ENCODE peak calls at places on chromosomes 5 and 9, in four cellular contexts. H is breast epithelium, M is tibial nerve, W is sigmoid colon. J is an unnamed sample.
A peak's percentile ranks its signal among the peaks of the same experiment; 100 is the strongest.

GRCh38 chr9:104074876-104075275 is 19.2 kb upstream of the SMC2 start:
- DNase-seq in H (no peak), W (no peak), M (no peak), J (no peak)

GRCh38 chr9:101226161-101226560 is 158.6 kb downstream of the BAAT start:
- DNase-seq in W (no peak), M (no peak), H (no peak), J (no peak)

GRCh38 chr9:31908158-31908890 is 476.1 kb upstream of the ACO1 start:
- DNase-seq in H (no peak), W (no peak), M (no peak), J (no peak)

GRCh38 chr5:171250738-171251137 is 58.3 kb upstream of the TLX3 start:
- DNase-seq in H (no peak), W (no peak), M (no peak), J (no peak)

GRCh38 chr5:140054086-140054689 is 11.1 kb upstream of the NRG2 start:
- DNase-seq in W (no peak), M (no peak), H (no peak), J (no peak)

GRCh38 chr9:19116391-19116790 is 10.9 kb downstream of the PLIN2 start:
- DNase-seq in M (no peak), H (no peak), W (no peak), J (no peak)

GRCh38 chr9:111096051-111096450 is 57.8 kb upstream of the LPAR1 start:
- DNase-seq in M (no peak), W (no peak), H (no peak), J (no peak)

GRCh38 chr9:98411981-98412561 is 156.6 kb upstream of the TBC1D2 start:
- DNase-seq in W (no peak), H (no peak), M (no peak), J (no peak)

GRCh38 chr5:169880012-169880673 is 100.2 kb downstream of the INSYN2B start:
- DNase-seq in H (no peak), M (no peak), W (no peak), J (no peak)

GRCh38 chr5:167678457-167678856 is 613.0 kb upstream of the WWC1 start:
- DNase-seq in W (no peak), H (no peak), M (no peak), J (no peak)

GRCh38 chr5:164504141-164504772 is 998.8 kb downstream of the MAT2B start:
- DNase-seq in W (no peak), H (no peak), M (peak; percentile 61), J (no peak)

DNA sequence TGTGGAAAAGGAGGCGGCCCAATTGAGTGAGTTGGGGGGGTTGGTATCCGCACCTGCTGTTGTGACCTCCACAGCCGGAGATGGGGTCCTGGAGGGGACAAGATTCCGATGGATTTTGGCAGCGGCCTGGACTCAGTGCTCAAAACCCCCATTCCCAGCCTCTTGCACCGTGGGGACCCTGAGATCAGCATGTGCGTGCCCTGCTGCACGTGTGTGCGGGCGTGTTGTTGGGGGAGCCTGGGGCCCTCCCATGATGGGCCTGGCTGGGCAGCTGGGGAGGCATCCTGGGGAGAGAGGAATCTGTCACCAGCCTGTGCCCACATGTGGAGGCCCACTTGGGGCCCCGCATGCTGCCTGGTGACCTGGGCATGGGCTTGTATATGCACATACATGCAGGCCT is 14.9 kb downstream of the CNTFR start:
- DNase-seq in W (no peak), M (no peak), H (no peak), J (no peak)
- H3K4me1 ChIP-seq in W (peaks cover 28% of the 10 kb centered on the region), M (peaks cover 11% of the 10 kb centered on the region), H (no peaks in the 10 kb centered on the region), J (peaks cover 13% of the 10 kb centered on the region)

DNA sequence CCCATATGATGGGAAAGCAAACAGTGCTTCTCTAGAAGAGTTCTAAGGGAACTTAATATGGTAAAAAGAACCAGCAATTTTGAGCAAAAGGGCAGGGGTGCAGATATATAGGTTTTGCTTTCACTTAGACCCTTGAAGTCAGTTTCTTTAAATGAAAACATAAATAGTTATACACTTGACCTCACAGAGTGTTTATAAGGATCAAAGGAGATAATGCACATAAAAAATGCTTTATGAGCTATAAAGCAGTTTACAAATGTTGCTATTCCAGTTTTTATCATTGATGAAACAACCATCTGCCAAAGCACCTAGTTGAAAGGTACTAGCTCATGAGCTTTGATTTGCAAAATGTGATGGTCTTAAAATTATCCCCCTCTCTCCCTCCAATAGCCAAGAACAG is 45.7 kb downstream of the ITGA2 start:
- DNase-seq in H (no peak), M (no peak), W (no peak), J (no peak)
- H3K4me1 ChIP-seq in H (peaks cover 14% of the 10 kb centered on the region), M (peaks cover 15% of the 10 kb centered on the region), W (peaks cover 38% of the 10 kb centered on the region), J (peaks cover 10% of the 10 kb centered on the region)

DNA sequence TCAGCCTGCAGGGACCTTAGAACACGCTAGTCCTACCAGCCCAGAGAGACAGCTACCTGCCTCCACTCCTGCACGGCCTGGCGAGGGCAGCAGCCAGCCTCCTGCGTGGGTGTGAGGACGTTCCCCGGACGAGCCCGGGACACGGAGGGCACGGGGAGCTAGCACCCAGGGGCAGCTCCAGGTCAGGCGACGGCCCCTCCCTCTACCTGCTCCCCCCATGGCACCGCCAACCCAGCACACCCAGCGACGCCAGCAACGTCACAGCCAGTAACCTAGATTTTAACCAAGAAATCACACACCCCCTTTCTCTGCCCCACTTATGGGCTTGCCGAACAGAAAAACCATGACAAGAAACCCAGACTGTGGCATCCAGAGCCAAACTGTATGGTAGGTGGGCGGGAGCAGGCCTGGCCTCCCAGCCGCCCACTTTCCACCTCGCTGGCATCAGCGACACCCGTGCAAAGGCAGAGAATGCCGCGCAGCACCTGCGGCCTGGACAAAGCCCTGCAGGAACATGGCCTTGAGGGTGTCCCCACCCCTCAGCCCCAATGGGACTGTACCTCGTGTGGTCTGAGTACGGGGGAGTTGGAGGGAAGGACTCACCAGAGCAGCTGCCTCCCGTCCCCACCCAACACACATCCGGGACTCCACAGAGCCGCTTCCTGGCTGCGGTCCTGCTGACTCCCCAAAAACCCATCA is 47.9 kb downstream of the NACC2 start:
- DNase-seq in W (peak; percentile 55), H (no peak), M (no peak), J (no peak)
- H3K4me1 ChIP-seq in W (peaks cover 85% of the 10 kb centered on the region), H (peaks cover 6% of the 10 kb centered on the region), M (peaks cover 14% of the 10 kb centered on the region), J (peaks cover 42% of the 10 kb centered on the region)

GRCh38 chr5:115733607-115734006 is 82.9 kb downstream of the CDO1 start:
- DNase-seq in M (no peak), H (no peak), W (no peak), J (no peak)
- H3K4me1 ChIP-seq in M (no peaks in the 10 kb centered on the region), H (no peaks in the 10 kb centered on the region), W (no peaks in the 10 kb centered on the region), J (no peaks in the 10 kb centered on the region)

DNA sequence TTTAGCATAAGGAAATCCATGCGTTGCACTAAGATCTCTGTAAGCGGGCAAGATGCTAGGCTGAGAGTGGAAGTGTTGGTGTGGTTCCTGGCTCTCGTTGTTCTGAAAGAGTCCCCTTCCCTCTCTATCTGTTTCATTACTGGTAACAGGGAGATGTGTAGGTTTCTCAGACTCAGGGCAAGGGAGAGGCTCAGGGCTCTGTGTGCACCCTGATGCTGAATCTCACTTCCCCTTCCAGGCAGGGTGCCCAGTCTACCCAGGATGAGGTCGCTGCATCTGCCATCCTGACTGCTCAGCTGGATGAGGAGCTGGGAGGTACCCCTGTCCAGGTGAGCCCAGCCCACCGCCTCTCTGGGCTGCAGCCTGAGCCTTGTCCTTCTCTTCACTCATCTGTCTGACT is 45.7 kb downstream of the STOM start:
- DNase-seq in H (no peak), W (peak; percentile 70), M (no peak), J (no peak)
- H3K4me1 ChIP-seq in H (peaks cover 21% of the 10 kb centered on the region), W (peaks cover 71% of the 10 kb centered on the region), M (peaks cover 21% of the 10 kb centered on the region), J (peaks cover 94% of the 10 kb centered on the region)

DNA sequence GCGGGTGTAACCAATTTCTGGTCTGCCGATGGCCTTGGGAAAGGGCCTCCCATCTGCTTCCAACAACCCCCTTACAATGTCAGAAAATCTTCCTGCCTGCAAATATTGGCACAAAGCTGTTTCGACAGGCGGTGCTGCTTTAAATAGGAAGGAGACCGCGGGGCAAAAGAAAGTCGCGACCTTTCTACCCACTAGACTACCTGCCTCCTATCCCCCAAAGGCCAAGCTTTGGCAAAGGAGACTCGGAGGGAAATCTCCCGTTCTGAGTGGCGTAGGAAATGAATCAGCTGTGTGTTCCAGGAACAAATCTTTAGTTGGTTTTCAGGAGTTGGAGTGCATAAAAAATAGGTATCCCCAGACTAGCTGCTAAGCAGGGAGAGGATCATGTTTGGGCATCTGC is 36.8 kb upstream of the NFIB start:
- DNase-seq in W (no peak), H (no peak), M (no peak), J (peak; percentile 42)
- H3K4me1 ChIP-seq in W (peaks cover 61% of the 10 kb centered on the region), H (no peaks in the 10 kb centered on the region), M (peaks cover 6% of the 10 kb centered on the region), J (peaks cover 55% of the 10 kb centered on the region)

GRCh38 chr9:123323482-123324013 is 32.4 kb upstream of the CRB2 start:
- DNase-seq in W (no peak), M (no peak), H (no peak), J (no peak)
- H3K4me1 ChIP-seq in W (peaks cover 22% of the 10 kb centered on the region), M (no peaks in the 10 kb centered on the region), H (peaks cover 6% of the 10 kb centered on the region), J (no peaks in the 10 kb centered on the region)

GRCh38 chr9:95028855-95029219 is 288.7 kb downstream of the FANCC start:
- DNase-seq in H (no peak), M (peak; percentile 1), W (no peak), J (no peak)

GRCh38 chr9:95027914-95028854 is 289.3 kb downstream of the FANCC start:
- DNase-seq in H (no peak), W (no peak), M (no peak), J (no peak)

GRCh38 chr9:95030344-95030743 is 287.2 kb downstream of the FANCC start:
- DNase-seq in M (no peak), W (no peak), H (no peak), J (no peak)

GRCh38 chr9:95029720-95030119 is 287.8 kb downstream of the FANCC start:
- DNase-seq in H (no peak), W (no peak), M (no peak), J (no peak)

DNA sequence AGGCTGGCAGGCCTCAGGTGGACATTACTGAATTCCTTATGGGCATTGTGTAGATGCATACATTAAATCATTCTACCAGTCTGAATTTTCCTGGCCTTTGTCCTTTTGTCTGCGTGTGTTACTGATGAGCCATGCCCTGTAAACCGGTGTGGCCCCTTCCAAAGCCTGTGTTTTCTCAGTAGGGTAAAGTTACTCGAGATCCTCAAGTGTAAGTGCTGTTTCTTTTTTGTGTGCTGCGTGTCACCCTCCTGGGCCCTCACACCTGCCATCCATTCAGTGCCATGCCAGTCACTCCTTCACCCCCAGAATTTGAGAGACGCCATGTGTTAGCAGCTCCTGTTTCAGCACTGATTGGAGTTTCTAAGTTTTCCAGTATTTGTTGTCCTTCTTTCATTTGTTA is 288.3 kb downstream of the FANCC start:
- DNase-seq in W (no peak), H (no peak), M (no peak), J (no peak)
- H3K4me1 ChIP-seq in W (peaks cover 100% of the 10 kb centered on the region), H (no peaks in the 10 kb centered on the region), M (peaks cover 26% of the 10 kb centered on the region), J (peaks cover 79% of the 10 kb centered on the region)

DNA sequence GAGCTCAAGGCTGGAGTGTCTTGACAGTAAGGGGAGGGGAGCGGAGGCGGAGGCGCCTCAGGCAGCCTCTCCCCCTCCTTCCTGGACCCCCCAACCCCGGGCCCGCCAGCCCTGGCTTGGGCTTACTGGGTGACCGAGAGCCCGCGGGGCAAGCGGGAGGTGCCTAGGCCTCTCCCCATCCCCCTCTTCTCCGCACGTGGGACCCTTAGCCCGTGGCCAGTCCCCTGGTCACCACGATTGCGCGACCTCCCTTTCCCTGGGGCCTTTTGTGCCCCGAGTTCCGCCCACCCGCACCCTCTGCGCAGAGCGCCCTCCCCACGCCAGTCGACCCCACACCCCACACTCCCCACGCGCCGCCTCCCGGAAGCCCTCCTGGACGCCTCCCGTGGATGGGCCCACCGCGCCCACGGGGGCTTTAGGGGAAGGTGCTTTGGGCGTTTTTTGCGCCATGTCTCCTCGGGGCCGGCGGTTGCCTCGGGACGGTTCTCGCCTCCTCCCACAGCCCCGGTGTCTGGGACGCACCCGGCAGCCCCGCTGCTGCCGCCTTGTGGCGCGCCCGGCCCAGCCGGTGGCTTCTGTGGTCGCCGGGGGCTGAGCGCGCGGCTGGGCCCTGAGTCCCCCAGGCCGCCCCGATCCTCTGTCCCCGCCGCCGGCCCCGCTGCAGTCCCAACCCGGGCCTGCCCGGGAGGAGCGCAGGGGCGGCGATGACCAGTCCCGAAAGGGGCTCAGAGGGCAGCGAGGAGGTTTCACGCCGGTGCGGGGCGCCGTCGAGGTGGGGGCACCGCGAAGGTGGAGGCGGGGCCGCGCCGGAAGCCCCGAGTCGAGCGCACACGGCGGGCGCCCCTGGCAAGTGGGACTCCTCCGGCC is 3.2 kb downstream of the TOR4A start:
- DNase-seq in M (no peak), W (no peak), H (no peak), J (no peak)
- H3K4me1 ChIP-seq in M (peaks cover 24% of the 10 kb centered on the region), W (peaks cover 35% of the 10 kb centered on the region), H (peaks cover 7% of the 10 kb centered on the region), J (peaks cover 32% of the 10 kb centered on the region)